ENCODE peak calls at places on chromosomes 11 and 22, in four cellular contexts. K, F, U and M are unnamed samples.

GRCh38 chr22:22748297-22748743 is 103.9 kb downstream of the GGTLC2 start:
- DNase-seq in K (peak), F (peak), U (peak), M (peak)

GRCh38 chr22:24289138-24289537 is 18.5 kb downstream of the SPECC1L start:
- DNase-seq in U (no peak), K (peak), F (peak), M (no peak)

GRCh38 chr11:86818466-86819282 is 18.3 kb downstream of the PRSS23 start:
- DNase-seq in U (no peak), K (peak), F (peak), M (no peak)

GRCh38 chr22:44365832-44366231 is 53.1 kb upstream of the SHISAL1 start:
- DNase-seq in K (no peak), F (no peak), U (no peak), M (no peak)

GRCh38 chr22:19122143-19122751 is at the start of gene DGCR2:
- DNase-seq in K (peak), U (peak), F (peak), M (peak)

GRCh38 chr11:68036717-68037239 is 2.0 kb upstream of the TCIRG1 start:
- DNase-seq in K (no peak), F (no peak), U (no peak), M (no peak)

GRCh38 chr22:47918276-47918928 is 1156.0 kb downstream of the TBC1D22A start:
- DNase-seq in K (no peak), F (no peak), U (no peak), M (no peak)

GRCh38 chr11:76639621-76640020 is 30.9 kb downstream of the LRRC32 start:
- DNase-seq in K (no peak), U (no peak), F (no peak), M (no peak)

GRCh38 chr11:69218271-69218682 is 62.5 kb downstream of the SMIM38 start:
- DNase-seq in U (peak), F (peak), K (no peak), M (peak)

GRCh38 chr11:46367244-46367915 is 14.1 kb upstream of the MDK start:
- DNase-seq in F (peak), U (peak), K (no peak), M (peak)

GRCh38 chr11:27754035-27755017 is 54.1 kb upstream of the BDNF start:
- DNase-seq in K (peak), F (peak), U (no peak), M (no peak)

GRCh38 chr11:128927108-128927461 is 15.6 kb downstream of the TP53AIP1 start:
- DNase-seq in F (no peak), U (no peak), K (no peak), M (no peak)

GRCh38 chr11:128927683-128928336 is 14.9 kb downstream of the TP53AIP1 start:
- DNase-seq in F (no peak), K (no peak), U (no peak), M (no peak)

GRCh38 chr11:128926437-128927107 is 16.1 kb downstream of the TP53AIP1 start:
- DNase-seq in K (no peak), F (no peak), U (no peak), M (no peak)

GRCh38 chr11:128924618-128925017 is 18.1 kb downstream of the TP53AIP1 start:
- DNase-seq in F (no peak), K (no peak), U (no peak), M (no peak)

DNA sequence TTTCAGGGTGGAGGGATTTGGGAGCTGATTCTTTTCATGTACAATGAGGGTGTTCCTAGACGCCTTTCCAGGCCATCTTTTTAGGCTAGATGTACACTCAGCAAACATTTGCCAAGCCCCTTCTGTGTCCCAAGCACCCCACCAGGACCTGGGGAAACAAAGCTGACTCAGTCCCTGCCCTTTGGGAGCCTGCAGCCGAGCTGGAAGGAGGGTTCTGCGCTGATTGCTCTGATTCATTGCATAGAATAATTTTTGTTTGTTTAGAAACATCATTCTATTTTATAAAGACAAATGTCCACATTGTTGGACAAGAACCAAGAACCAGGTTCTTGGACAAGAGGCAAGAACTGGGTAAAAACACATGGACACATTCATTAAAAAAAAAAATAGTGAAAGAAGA is 16.7 kb downstream of the TP53AIP1 start:
- DNase-seq in F (no peak), K (no peak), U (no peak), M (no peak)
- H3K18ac ChIP-seq in F (no peak), K (no peak), U (no peak), M (no peak)

GRCh38 chr11:108034034-108034433 is 25.3 kb downstream of the CUL5 start:
- DNase-seq in U (no peak), K (no peak), F (no peak), M (no peak)
- H4K5ac ChIP-seq in U (no peak), K (no peak), F (no peak), M (no peak)

GRCh38 chr11:72048718-72049460 is 31.5 kb downstream of the NUMA1 start:
- DNase-seq in U (no peak), F (no peak), K (peak), M (no peak)
- H3K27ac ChIP-seq in U (peak), F (no peak), K (no peak), M (peak)

GRCh38 chr22:49490692-49491091 is 337.0 kb downstream of the BRD1 start:
- DNase-seq in K (no peak), U (no peak), F (no peak), M (no peak)

GRCh38 chr22:49489821-49490220 is 337.9 kb downstream of the BRD1 start:
- DNase-seq in U (no peak), F (no peak), K (no peak), M (no peak)

GRCh38 chr22:49488943-49489342 is 338.7 kb downstream of the BRD1 start:
- DNase-seq in U (no peak), K (no peak), F (no peak), M (no peak)

GRCh38 chr22:49486225-49486624 is 341.4 kb downstream of the BRD1 start:
- DNase-seq in K (no peak), F (no peak), U (no peak), M (no peak)

DNA sequence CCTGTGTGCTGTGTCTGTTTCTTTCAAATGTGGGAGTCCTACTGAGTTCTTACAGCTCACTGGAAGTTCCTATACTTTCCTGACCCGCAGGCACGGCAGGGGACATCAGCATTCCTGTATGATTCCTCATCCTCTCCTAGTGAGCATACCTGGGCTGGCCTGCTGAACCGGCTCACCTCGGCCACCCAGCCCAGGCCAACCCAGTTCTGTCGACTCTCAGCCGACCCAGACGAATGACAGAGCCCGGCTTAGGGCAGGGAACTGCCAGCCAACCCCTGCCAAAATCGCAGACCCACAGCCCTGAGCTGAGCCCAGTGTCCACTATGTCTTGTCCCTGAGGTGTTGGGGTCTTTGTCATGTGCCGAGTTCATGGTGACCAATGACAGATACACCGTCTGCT is 339.7 kb downstream of the BRD1 start:
- DNase-seq in F (no peak), K (peak), U (peak), M (peak)
- H3K18ac ChIP-seq in F (no peak), K (peak), U (no peak), M (no peak)